ENCODE peak calls at places on chromosome 7, in seven cellular contexts. K is HFF-Myc; T is transverse colon; U is fibroblast of mammary gland; C is cardiac fibroblast; B is A549; H is effector memory CD4-positive, alpha-beta T cell. Q is an unnamed sample.

GRCh38 chr7:6106140-6106904 is 75.1 kb downstream of the ANKRD61 start:
- DNase-seq in K (no peak), T (peak), U (peak), C (peak), B (no peak), H (peak), Q (no peak)

GRCh38 chr7:1694981-1695511 is 25.0 kb downstream of the ELFN1 start:
- DNase-seq in K (no peak), T (no peak), U (no peak), C (no peak), B (no peak), H (no peak), Q (no peak)

GRCh38 chr7:20007510-20007909 is 209.7 kb downstream of the MACC1 start:
- DNase-seq in K (no peak), T (no peak), U (no peak), C (no peak), B (no peak), H (no peak), Q (no peak)

GRCh38 chr7:9091282-9091681 is 657.9 kb downstream of the NXPH1 start:
- DNase-seq in K (no peak), T (no peak), U (no peak), C (no peak), B (no peak), H (no peak), Q (no peak)

GRCh38 chr7:99525713-99526440 is 21.4 kb downstream of the ZKSCAN5 start:
- DNase-seq in K (no peak), T (peak), U (peak), C (peak), B (no peak), H (no peak), Q (no peak)

GRCh38 chr7:44167920-44168319 is 21.3 kb downstream of the GCK start:
- DNase-seq in K (no peak), T (no peak), U (no peak), C (no peak), B (no peak), H (no peak), Q (no peak)

GRCh38 chr7:33905389-33906032 is at the start of gene BMPER:
- DNase-seq in K (no peak), T (peak), U (peak), C (no peak), B (peak), H (no peak), Q (no peak)

GRCh38 chr7:33091111-33091531 is 18.1 kb downstream of the RP9 start:
- DNase-seq in K (no peak), T (no peak), U (peak), C (peak), B (no peak), H (no peak), Q (no peak)

GRCh38 chr7:130114776-130115175 is 44.4 kb downstream of the KLHDC10 start:
- DNase-seq in K (no peak), T (no peak), U (no peak), C (no peak), B (no peak), H (no peak), Q (no peak)

GRCh38 chr7:120716306-120716705 is 141.6 kb downstream of the TSPAN12 start:
- DNase-seq in K (no peak), T (no peak), U (no peak), C (no peak), B (no peak), H (no peak), Q (no peak)

GRCh38 chr7:129853661-129854268 is 99.0 kb downstream of the UBE2H start:
- DNase-seq in K (no peak), T (no peak), U (peak), C (peak), B (no peak), H (no peak), Q (no peak)

GRCh38 chr7:87220734-87221215 is 1.2 kb upstream of the TMEM243 start:
- DNase-seq in K (no peak), T (peak), U (peak), C (no peak), B (no peak), H (no peak), Q (no peak)

GRCh38 chr7:24847754-24848153 is 90.5 kb upstream of the GSDME start:
- DNase-seq in K (no peak), T (no peak), U (no peak), C (no peak), B (no peak), H (no peak), Q (no peak)

GRCh38 chr7:44979481-44980392 is 922 bp upstream of the MYO1G start:
- DNase-seq in K (no peak), T (no peak), U (no peak), C (no peak), B (no peak), H (no peak), Q (no peak)

GRCh38 chr7:151247611-151248176 is 800 bp downstream of the SMARCD3 start:
- DNase-seq in K (no peak), T (no peak), U (no peak), C (no peak), B (peak), H (no peak), Q (no peak)

GRCh38 chr7:151248191-151249033 is at the start of gene SMARCD3:
- DNase-seq in K (no peak), T (peak), U (peak), C (peak), B (peak), H (no peak), Q (no peak)

GRCh38 chr7:151250181-151251095 is 1.9 kb upstream of the SMARCD3 start:
- DNase-seq in K (no peak), T (no peak), U (no peak), C (no peak), B (no peak), H (no peak), Q (no peak)

GRCh38 chr7:151249732-151250072 is 1.2 kb upstream of the SMARCD3 start:
- DNase-seq in K (no peak), T (peak), U (no peak), C (peak), B (peak), H (no peak), Q (no peak)

DNA sequence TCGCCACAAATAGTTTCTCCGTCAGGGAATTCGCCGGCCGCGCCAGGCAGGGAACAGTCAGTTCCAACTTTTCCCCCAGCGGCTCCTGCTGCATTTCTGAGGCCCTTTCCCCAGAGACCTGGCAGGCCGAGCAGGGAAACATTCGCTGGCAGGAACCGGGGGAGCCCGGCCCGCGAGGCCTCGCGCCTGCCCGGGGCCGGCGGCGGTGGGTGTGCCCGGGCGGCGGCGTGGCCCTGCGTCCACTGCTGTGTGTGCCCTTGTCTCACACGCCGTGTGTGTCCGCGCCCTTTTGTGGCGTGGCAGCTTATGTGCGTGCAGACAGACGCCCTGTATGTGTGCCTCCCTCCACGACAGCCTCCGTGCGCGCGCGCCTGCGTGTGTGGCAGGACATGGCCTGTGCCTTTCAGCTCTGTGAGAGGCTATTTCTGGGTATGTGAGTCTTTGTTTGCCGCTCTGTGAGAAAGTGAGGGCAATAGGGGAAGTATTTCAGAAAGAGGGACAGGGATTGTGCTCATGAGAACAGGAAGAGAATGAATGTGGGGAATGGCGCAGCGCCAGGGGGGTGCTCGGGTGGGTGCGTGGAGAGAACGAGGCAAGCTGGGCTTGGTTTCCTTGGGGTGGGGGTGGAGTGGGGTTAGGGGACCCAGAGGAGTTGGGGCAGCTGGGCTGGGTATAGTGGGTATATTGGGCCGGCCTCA is 689 bp upstream of the SMARCD3 start:
- DNase-seq in K (no peak), T (peak), U (peak), C (peak), B (peak), H (no peak), Q (no peak)
- H3K4me3 ChIP-seq in K (peak), T (peak), U (peak), C (peak), B (peak), H (peak), Q (peak)

DNA sequence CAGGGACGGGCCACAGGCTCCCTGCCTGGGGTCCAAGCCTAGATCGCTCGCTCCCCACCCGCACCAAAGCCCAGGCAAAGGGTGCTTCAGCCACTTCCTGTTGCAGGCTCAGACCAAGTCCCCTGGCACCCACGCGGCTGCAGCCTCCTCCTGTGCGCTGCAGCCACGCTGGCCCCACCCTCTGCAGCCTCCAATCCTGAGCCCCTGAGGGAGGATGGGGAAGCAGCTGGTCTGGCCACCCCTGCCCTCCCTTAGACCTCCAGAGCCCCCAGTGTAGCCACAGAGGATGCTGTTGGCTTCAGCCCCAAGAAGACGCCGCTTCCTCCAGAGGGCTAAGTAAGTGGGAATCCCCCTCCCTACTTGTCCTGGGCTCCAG is 9.3 kb downstream of the LIMK1 start:
- DNase-seq in K (no peak), T (peak), U (peak), C (peak), B (no peak), H (no peak), Q (no peak)
- H3K4me3 ChIP-seq in K (no peak), T (no peak), U (no peak), C (no peak), B (no peak), H (no peak), Q (no peak)

DNA sequence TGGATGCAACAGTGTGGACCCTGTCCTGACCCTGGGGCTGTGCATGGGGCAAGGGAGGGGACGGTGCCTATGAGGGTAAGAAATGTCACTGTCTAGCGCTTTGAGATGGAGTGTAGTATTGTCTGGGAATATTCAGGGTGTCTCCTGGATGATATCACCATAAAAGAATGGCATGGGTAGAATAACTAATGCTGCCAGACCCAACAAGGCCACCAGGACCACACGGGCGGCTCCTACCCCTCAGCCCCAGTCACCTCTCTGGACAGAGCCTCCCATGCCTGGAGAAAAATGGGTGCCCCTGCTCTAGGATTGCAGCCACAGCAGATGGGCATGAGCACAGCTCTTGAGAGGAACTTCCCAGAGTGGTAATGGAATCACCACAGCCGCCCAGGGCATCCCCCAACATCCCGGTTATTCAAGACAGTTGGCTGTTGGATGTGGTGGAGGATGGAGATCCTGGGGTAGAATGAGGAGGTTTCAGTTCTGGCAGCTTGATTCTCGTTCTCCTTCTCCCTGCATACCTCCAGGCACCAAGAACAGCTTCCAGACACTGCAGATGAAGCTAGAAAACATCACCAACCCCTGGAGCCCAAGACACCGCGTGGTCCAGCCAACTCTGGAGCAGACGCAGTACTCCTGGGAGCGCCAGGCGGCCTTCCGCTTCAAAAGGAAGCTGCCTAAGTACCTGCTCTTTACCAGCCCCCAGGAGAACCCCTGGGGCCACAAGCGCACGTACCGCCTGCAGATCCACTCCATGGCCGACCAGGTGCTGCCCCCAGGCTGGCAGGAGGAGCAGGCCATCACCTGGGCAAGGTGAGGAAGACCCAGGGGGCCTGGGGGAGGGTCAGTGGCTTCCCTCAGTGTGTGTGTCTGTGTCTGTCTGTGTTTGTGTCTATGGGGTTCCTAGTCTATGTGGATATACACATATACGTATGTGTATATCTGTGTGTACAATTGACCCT is 6.2 kb downstream of the AOC1 start:
- DNase-seq in K (no peak), T (no peak), U (no peak), C (no peak), B (no peak), H (no peak), Q (no peak)
- H3K4me3 ChIP-seq in K (no peak), T (no peak), U (no peak), C (no peak), B (no peak), H (no peak), Q (no peak)

GRCh38 chr7:143363011-143363937 is 761 bp upstream of the FAM131B start:
- DNase-seq in K (no peak), T (no peak), U (no peak), C (no peak), B (no peak), H (no peak), Q (no peak)
- H3K4me3 ChIP-seq in K (peak), T (peak), U (no peak), C (no peak), B (peak), H (peak), Q (peak)

DNA sequence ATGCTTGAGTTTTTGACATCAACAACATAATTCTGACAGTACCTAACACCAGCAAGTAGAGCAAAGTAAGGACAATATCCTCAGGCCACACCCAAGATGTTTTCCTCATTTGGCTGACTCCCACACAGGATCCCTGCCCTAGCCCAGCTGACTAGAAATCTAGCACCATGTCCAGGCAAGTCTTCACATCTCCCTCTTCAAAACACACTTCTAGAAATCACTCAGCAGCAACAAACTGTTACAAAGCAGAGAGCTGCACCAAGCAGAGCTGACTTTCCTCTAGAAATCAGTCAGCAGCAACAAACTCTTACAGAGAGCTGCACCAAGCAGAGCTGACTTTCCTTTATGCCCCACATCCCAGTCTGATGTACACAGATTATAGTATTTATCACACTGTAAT is 7.7 kb downstream of the TMEM168 start:
- DNase-seq in K (no peak), T (no peak), U (no peak), C (no peak), B (no peak), H (no peak), Q (no peak)
- H3K4me3 ChIP-seq in K (no peak), T (no peak), U (no peak), C (no peak), B (no peak), H (no peak), Q (no peak)